ENCODE peak calls at places on chromosomes 3 and 15, in ten cellular contexts. A is activated CD8-positive, alpha-beta memory T cell treated with anti-CD3 and anti-CD28 coated beads, Interleukin-2, amount 10 ng/mL, durations not matched to agents 7 days and 5 days; W is stimulated activated naive CD8-positive, alpha-beta T cell treated with anti-CD3 and anti-CD28 coated beads, Interleukin-15, Interleukin-2, amounts not matched to agents 100 U/mL and 50 U/mL, for 24 hours; X is PC-3; J is sciatic nerve; H is activated T-helper 17 cell treated with anti-CD3 and anti-CD28 coated beads, Interleukin-2, amount 50 U/mL, for 72 hours; N is activated CD8-positive, alpha-beta T cell treated with anti-CD3 and anti-CD28 coated beads for 36 hours; U is right cardiac atrium; L is T-cell; I is omental fat pad. C is an unnamed sample.

GRCh38 chr3:68441054-68441453 is 491.3 kb downstream of the TAFA4 start:
- ATAC-seq in A (no peak), W (no peak), X (no peak), J (no peak), H (no peak), N (no peak), U (no peak), L (no peak), I (no peak), C (no peak)

GRCh38 chr3:193515884-193516438 is 38.7 kb downstream of the ATP13A4 start:
- ATAC-seq in A (no peak), W (no peak), X (no peak), J (no peak), H (no peak), N (no peak), U (no peak), L (no peak), I (no peak), C (no peak)

GRCh38 chr3:37940242-37940908 is 50.2 kb upstream of the VILL start:
- ATAC-seq in A (no peak), W (no peak), X (no peak), J (no peak), H (no peak), N (no peak), U (no peak), L (no peak), I (no peak), C (no peak)

GRCh38 chr3:112979244-112979832 is 4.4 kb upstream of the CD200R1 start:
- ATAC-seq in A (no peak), W (no peak), X (no peak), J (no peak), H (no peak), N (peak), U (no peak), L (no peak), I (no peak), C (no peak)

GRCh38 chr3:11625376-11626083 is 18.2 kb downstream of the VGLL4 start:
- ATAC-seq in A (no peak), W (no peak), X (no peak), J (no peak), H (peak), N (no peak), U (no peak), L (no peak), I (no peak), C (no peak)

GRCh38 chr3:119652306-119653033 is 7.9 kb downstream of the POPDC2 start:
- ATAC-seq in A (no peak), W (no peak), X (no peak), J (peak), H (no peak), N (no peak), U (peak), L (no peak), I (no peak), C (no peak)

GRCh38 chr3:67531149-67532101 is 123.0 kb downstream of the SUCLG2 start:
- ATAC-seq in A (no peak), W (no peak), X (no peak), J (no peak), H (no peak), N (no peak), U (no peak), L (no peak), I (no peak), C (no peak)

GRCh38 chr3:152857082-152857481 is 22.2 kb downstream of the P2RY1 start:
- ATAC-seq in A (no peak), W (no peak), X (no peak), J (peak), H (peak), N (no peak), U (peak), L (peak), I (peak), C (peak)

GRCh38 chr3:100875239-100875638 is 118.0 kb downstream of the ABI3BP start:
- ATAC-seq in A (no peak), W (no peak), X (peak), J (peak), H (no peak), N (no peak), U (peak), L (no peak), I (peak), C (peak)

GRCh38 chr3:133943639-133944131 is 48.0 kb upstream of the RAB6B start:
- ATAC-seq in A (no peak), W (no peak), X (peak), J (peak), H (peak), N (no peak), U (peak), L (no peak), I (no peak), C (peak)

GRCh38 chr3:193660698-193661400 is 67.8 kb downstream of the OPA1 start:
- ATAC-seq in A (no peak), W (no peak), X (no peak), J (no peak), H (no peak), N (no peak), U (no peak), L (no peak), I (no peak), C (no peak)

GRCh38 chr3:69161587-69162196 is 39.3 kb upstream of the LMOD3 start:
- ATAC-seq in A (peak), W (no peak), X (peak), J (peak), H (peak), N (peak), U (peak), L (peak), I (peak), C (peak)

GRCh38 chr15:64343841-64344240 is 12.1 kb downstream of the CSNK1G1 start:
- ATAC-seq in A (no peak), W (no peak), X (no peak), J (no peak), H (no peak), N (no peak), U (no peak), L (no peak), I (no peak), C (no peak)

GRCh38 chr3:177322846-177323245 is 125.6 kb upstream of the TBL1XR1 start:
- ATAC-seq in A (no peak), W (no peak), X (no peak), J (no peak), H (no peak), N (no peak), U (peak), L (no peak), I (no peak), C (no peak)

GRCh38 chr3:152719264-152719663 is 115.7 kb upstream of the P2RY1 start:
- ATAC-seq in A (no peak), W (no peak), X (no peak), J (peak), H (no peak), N (no peak), U (no peak), L (no peak), I (no peak), C (peak)

GRCh38 chr15:98955331-98955730 is 52.3 kb downstream of the PGPEP1L start:
- ATAC-seq in A (no peak), W (no peak), X (no peak), J (no peak), H (no peak), N (no peak), U (peak), L (no peak), I (no peak), C (no peak)

GRCh38 chr15:22813844-22814243 is 24.6 kb upstream of the NIPA2 start:
- ATAC-seq in A (no peak), W (no peak), X (no peak), J (no peak), H (no peak), N (no peak), U (no peak), L (no peak), I (no peak), C (no peak)

GRCh38 chr3:194654443-194654842 is 17.5 kb downstream of the LSG1 start:
- ATAC-seq in A (peak), W (no peak), X (no peak), J (no peak), H (peak), N (peak), U (no peak), L (no peak), I (no peak), C (no peak)

C was measured in esophagus mucosa.